ENCODE peak calls at places on chromosomes 3 and 15, in four cellular contexts. A is HepG2, W is H1, V is GM12878. S is an unnamed sample.

GRCh38 chr15:88913017-88913849 is at the start of gene MFGE8:
- DNase-seq in A (peak), W (peak), V (no peak), S (peak)

GRCh38 chr3:11568503-11569155 is 75.1 kb downstream of the VGLL4 start:
- DNase-seq in W (no peak), A (no peak), V (no peak), S (no peak)

GRCh38 chr3:113279686-113280085 is 68.3 kb downstream of the BOC start:
- DNase-seq in A (no peak), W (no peak), V (no peak), S (no peak)

GRCh38 chr3:56347219-56347871 is 120.9 kb downstream of the ERC2 start:
- DNase-seq in W (peak), V (no peak), A (no peak), S (peak)

GRCh38 chr3:55486857-55487375 is at the start of gene WNT5A:
- DNase-seq in A (no peak), W (no peak), V (no peak), S (no peak)

GRCh38 chr3:182083112-182083511 is 371.4 kb downstream of the SOX2 start:
- DNase-seq in W (no peak), V (no peak), A (no peak), S (no peak)

GRCh38 chr3:13851997-13852637 is 27.8 kb downstream of the WNT7A start:
- DNase-seq in V (no peak), W (no peak), A (no peak), S (no peak)

GRCh38 chr15:93048759-93049161 is 40.3 kb downstream of the RGMA start:
- DNase-seq in V (no peak), A (no peak), W (no peak), S (no peak)

GRCh38 chr3:10352146-10352911 is 31.4 kb upstream of the SEC13 start:
- DNase-seq in V (no peak), W (no peak), A (no peak), S (no peak)

GRCh38 chr3:174330303-174330702 is 528.8 kb upstream of the NAALADL2 start:
- DNase-seq in A (no peak), V (no peak), W (no peak), S (no peak)

GRCh38 chr3:156630773-156631093 is 43.7 kb upstream of the TIPARP start:
- DNase-seq in W (no peak), A (no peak), V (no peak), S (no peak)

GRCh38 chr3:13308406-13308805 is 111.7 kb downstream of the NUP210 start:
- DNase-seq in W (peak), A (peak), V (no peak), S (peak)

GRCh38 chr15:79170256-79170664 is 79.7 kb upstream of the RASGRF1 start:
- DNase-seq in W (no peak), A (no peak), V (no peak), S (no peak)
- TF ChIP-seq SUZ12 in W (no peak), A (no peak), V (no peak), S (no peak)

GRCh38 chr3:40302784-40303183 is 6.7 kb upstream of the EIF1B start:
- DNase-seq in W (no peak), A (no peak), V (no peak), S (no peak)
- TF ChIP-seq YY1 in W (no peak), A (no peak), V (no peak), S (no peak)

GRCh38 chr15:71098920-71099319 is 16.4 kb upstream of the THSD4 start:
- DNase-seq in W (no peak), A (no peak), V (no peak), S (no peak)
- TF ChIP-seq SUZ12 in W (no peak), A (no peak), V (no peak), S (no peak)

GRCh38 chr15:40331026-40331425 is 7.5 kb downstream of the INAFM2 start:
- DNase-seq in A (no peak), W (no peak), V (no peak), S (no peak)

GRCh38 chr15:40331637-40332036 is 8.1 kb downstream of the INAFM2 start:
- DNase-seq in V (no peak), W (no peak), A (no peak), S (no peak)

GRCh38 chr15:40328711-40329240 is 5.3 kb downstream of the INAFM2 start:
- DNase-seq in V (no peak), W (no peak), A (no peak), S (no peak)

GRCh38 chr15:40329804-40330203 is 6.3 kb downstream of the INAFM2 start:
- DNase-seq in W (no peak), A (no peak), V (no peak), S (no peak)

GRCh38 chr15:40330368-40330836 is 6.9 kb downstream of the INAFM2 start:
- DNase-seq in V (no peak), A (no peak), W (no peak), S (no peak)
- TF ChIP-seq YY1 in V (no peak), A (no peak), W (no peak), S (no peak)

GRCh38 chr3:127206611-127207516 is 13.9 kb downstream of the PRR23E start:
- DNase-seq in V (no peak), W (no peak), A (no peak), S (no peak)

GRCh38 chr3:127203024-127203423 is 10.1 kb downstream of the PRR23E start:
- DNase-seq in A (no peak), W (no peak), V (no peak), S (no peak)

GRCh38 chr3:127206154-127206553 is 13.2 kb downstream of the PRR23E start:
- DNase-seq in V (no peak), A (no peak), W (no peak), S (no peak)

GRCh38 chr3:127207727-127208482 is 15.0 kb downstream of the PRR23E start:
- DNase-seq in A (no peak), W (no peak), V (no peak), S (no peak)

GRCh38 chr3:127204841-127205582 is 12.1 kb downstream of the PRR23E start:
- DNase-seq in V (no peak), W (no peak), A (no peak), S (no peak)
- TF ChIP-seq SUZ12 in V (no peak), W (no peak), A (no peak), S (no peak)

GRCh38 chr15:36809380-36809779 is 230.0 kb downstream of the CDIN1 start:
- DNase-seq in V (no peak), A (no peak), W (no peak), S (no peak)

GRCh38 chr15:36808401-36809160 is 229.2 kb downstream of the CDIN1 start:
- DNase-seq in A (peak), W (no peak), V (no peak), S (no peak)

GRCh38 chr15:36803773-36804172 is 224.3 kb downstream of the CDIN1 start:
- DNase-seq in W (no peak), V (no peak), A (no peak), S (no peak)

GRCh38 chr15:36805278-36805677 is 225.9 kb downstream of the CDIN1 start:
- DNase-seq in A (no peak), V (no peak), W (no peak), S (no peak)

DNA sequence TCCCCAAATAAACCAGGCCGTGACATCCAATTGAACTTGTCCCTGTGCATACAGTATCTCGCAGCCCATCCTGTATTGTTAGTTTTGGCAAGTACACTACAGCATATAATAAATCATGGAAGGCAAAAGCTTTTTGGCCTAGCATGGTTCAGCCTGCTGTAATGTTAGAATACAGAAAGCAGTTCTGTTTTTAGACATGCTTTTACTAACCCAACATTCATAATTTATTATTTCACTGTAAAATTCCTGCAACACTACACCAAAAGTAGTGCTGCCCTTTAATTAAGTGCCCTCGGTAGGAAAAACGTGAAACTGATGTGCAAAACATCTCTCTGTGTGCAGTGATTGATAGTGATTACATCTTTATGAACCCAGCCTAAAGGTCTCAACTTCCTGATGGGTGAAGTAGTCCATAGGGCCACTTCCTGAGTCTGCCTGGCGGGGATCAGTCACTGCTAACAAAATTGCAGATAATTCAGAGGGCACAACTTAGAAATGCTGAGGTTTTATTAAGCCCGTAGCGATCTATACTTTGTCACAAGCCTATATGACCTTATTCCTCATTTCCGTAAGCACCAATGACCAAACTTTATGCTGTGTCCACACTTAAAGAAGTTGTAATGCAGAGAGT is 227.8 kb downstream of the CDIN1 start:
- DNase-seq in A (no peak), W (no peak), V (no peak), S (no peak)
- TF ChIP-seq YY1 in A (no peak), W (no peak), V (no peak), S (no peak)

GRCh38 chr3:184242297-184242685 is 6.5 kb downstream of the ALG3 start:
- DNase-seq in A (no peak), V (no peak), W (no peak), S (no peak)

GRCh38 chr3:184241141-184241446 is 7.7 kb downstream of the ALG3 start:
- DNase-seq in A (no peak), V (no peak), W (no peak), S (no peak)

GRCh38 chr3:184240384-184241140 is 8.2 kb downstream of the ALG3 start:
- DNase-seq in V (no peak), A (no peak), W (no peak), S (no peak)

GRCh38 chr3:184239710-184240109 is 9.1 kb downstream of the ALG3 start:
- DNase-seq in A (no peak), V (no peak), W (no peak), S (no peak)

DNA sequence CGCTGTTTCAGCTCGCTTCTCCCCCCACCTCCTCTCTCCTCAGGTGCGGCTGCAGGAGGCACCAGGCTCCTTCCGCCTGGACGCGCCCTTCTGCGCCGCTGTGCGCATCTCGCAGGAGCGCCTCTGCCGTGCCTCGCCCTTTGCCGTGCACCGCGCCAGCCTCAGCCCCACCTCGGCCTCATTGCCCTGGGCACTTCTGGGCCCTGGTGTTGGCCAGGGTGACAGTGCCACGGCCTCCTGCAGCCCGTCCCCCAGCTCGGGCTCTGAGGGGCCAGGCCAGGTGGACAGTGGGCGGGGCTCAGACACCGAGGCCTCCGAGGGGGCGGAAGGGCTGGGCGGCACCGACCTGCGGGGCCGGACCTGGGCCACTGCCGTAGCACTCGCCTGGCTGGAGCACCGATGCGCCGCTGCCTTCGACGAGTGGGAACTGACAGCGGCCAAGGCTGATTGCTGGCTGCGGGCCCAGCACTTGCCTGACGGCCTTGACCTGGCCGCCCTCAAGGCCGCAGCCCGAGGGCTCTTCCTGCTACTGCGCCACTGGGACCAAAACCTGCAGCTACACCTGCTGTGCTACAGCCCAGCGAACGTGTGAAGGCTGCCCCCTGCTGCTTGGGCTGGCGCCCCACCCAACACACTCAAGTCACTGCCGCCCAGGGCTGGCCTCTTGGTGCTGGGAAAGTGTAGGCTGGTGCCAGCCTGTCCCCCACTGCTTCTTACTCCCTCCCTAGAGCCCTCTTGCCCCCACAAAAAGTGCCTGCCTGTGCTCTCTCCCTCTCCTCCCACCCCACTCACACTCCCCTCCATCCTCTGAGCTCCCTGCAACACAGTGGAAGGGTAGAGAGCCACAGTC is 7.1 kb downstream of the ALG3 start:
- DNase-seq in A (peak), V (no peak), W (no peak), S (no peak)
- TF ChIP-seq SUZ12 in A (no peak), V (no peak), W (no peak), S (no peak)

GRCh38 chr3:33221241-33221640 is 2.6 kb upstream of the SUSD5 start:
- DNase-seq in W (no peak), V (no peak), A (no peak), S (no peak)

GRCh38 chr3:33215739-33216138 is 2.9 kb downstream of the SUSD5 start:
- DNase-seq in A (no peak), W (no peak), V (no peak), S (no peak)

GRCh38 chr3:33219175-33219487 is 521 bp upstream of the SUSD5 start:
- DNase-seq in W (no peak), V (no peak), A (no peak), S (no peak)

GRCh38 chr3:33218072-33218445 is 551 bp downstream of the SUSD5 start:
- DNase-seq in V (no peak), W (no peak), A (no peak), S (no peak)

GRCh38 chr3:33218446-33219174 is at the start of gene SUSD5:
- DNase-seq in A (no peak), W (peak), V (no peak), S (peak)
- TF ChIP-seq YY1 in A (no peak), W (no peak), V (no peak), S (no peak)

DNA sequence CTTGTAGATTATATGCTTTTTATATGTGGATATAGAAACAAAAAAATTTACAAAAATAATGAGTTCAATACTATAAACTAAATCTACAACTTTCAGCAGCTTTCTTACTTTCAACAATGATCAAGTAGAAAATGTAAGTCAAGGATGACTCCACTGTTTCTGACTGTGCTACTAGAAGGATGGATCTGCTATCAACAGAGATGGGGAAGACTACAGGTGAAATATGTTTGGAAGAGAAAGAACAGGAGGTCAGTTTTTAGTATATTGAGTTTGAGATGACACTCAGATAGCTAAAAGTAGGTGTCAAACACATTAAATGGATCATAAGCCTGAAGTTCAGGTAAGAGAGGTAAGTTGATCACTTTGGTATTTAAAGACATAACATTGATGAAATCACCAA is 107.5 kb downstream of the TBC1D5 start:
- DNase-seq in W (no peak), A (no peak), V (no peak), S (no peak)
- TF ChIP-seq SUZ12 in W (no peak), A (no peak), V (no peak), S (no peak)